ENCODE peak calls at places on chromosomes 16 and 17, in nine cellular contexts. N is fibroblast of lung, C is H1, V is IMR-90, U is H9, R is neural progenitor cell, Q is PC-3, S is astrocyte, G is mammary epithelial cell. E is an unnamed sample.

GRCh38 chr17:28901866-28902818 is 737 bp downstream of the DHRS13 start:
- DNase-seq in N (peak; percentile 35), C (no peak), V (no peak), U (no peak), R (no peak), Q (no peak), S (no peak), G (no peak), E (no peak)

GRCh38 chr16:81595676-81596292 is 151.2 kb downstream of the CMIP start:
- DNase-seq in N (no peak), C (no peak), V (no peak), U (no peak), R (no peak), Q (no peak), S (no peak), G (peak; percentile 53), E (no peak)

GRCh38 chr16:89581861-89582563 is 6.5 kb downstream of the CPNE7 start:
- DNase-seq in N (peak; percentile 93), C (no peak), V (peak; percentile 79), U (no peak), R (no peak), Q (peak; percentile 51), S (peak; percentile 62), G (no peak), E (no peak)

GRCh38 chr16:23832882-23833281 is 2.9 kb upstream of the PRKCB start:
- DNase-seq in N (no peak), C (no peak), V (no peak), U (no peak), R (no peak), Q (no peak), S (no peak), G (no peak), E (no peak)

GRCh38 chr17:16515933-16516332 is 23.9 kb upstream of the LRRC75A start:
- DNase-seq in N (no peak), C (no peak), V (no peak), U (no peak), R (no peak), Q (no peak), S (no peak), G (no peak), E (no peak)

GRCh38 chr17:78323821-78324390 is 36.0 kb downstream of the SOCS3 start:
- DNase-seq in N (no peak), C (no peak), V (no peak), U (no peak), R (no peak), Q (no peak), S (no peak), G (no peak), E (no peak)

GRCh38 chr16:84603115-84603816 is 14.6 kb downstream of the COTL1 start:
- DNase-seq in N (peak; percentile 98), C (no peak), V (peak; percentile 99), U (no peak), R (no peak), Q (peak; percentile 92), S (peak; percentile 97), G (peak; percentile 89), E (peak; percentile 75)

GRCh38 chr17:81651692-81652091 is 4.7 kb downstream of the PDE6G start:
- DNase-seq in N (peak; percentile 87), C (no peak), V (peak; percentile 93), U (peak; percentile 32), R (no peak), Q (peak; percentile 86), S (peak; percentile 75), G (peak; percentile 69), E (no peak)

GRCh38 chr16:30971298-30971697 is 13.7 kb upstream of the HSD3B7 start:
- DNase-seq in N (no peak), C (no peak), V (no peak), U (no peak), R (no peak), Q (no peak), S (no peak), G (no peak), E (no peak)

GRCh38 chr16:88374736-88375135 is 8.0 kb upstream of the ZNF469 start:
- DNase-seq in N (no peak), C (no peak), V (no peak), U (no peak), R (no peak), Q (no peak), S (no peak), G (no peak), E (no peak)

GRCh38 chr16:9055115-9055514 is 36.3 kb upstream of the HAPSTR1 start:
- DNase-seq in N (no peak), C (no peak), V (no peak), U (no peak), R (no peak), Q (no peak), S (no peak), G (no peak), E (no peak)

GRCh38 chr16:31484491-31485171 is 1.7 kb downstream of the SLC5A2 start:
- DNase-seq in N (no peak), C (no peak), V (no peak), U (peak; percentile 77), R (peak; percentile 27), Q (no peak), S (peak; percentile 18), G (peak; percentile 36), E (no peak)

GRCh38 chr17:77604301-77605031 is 354.0 kb upstream of the TNRC6C start:
- DNase-seq in N (no peak), C (no peak), V (no peak), U (peak; percentile 24), R (no peak), Q (no peak), S (no peak), G (no peak), E (no peak)

GRCh38 chr17:69761767-69762321 is 313.2 kb upstream of the KCNJ16 start:
- DNase-seq in N (peak; percentile 93), C (no peak), V (peak; percentile 99), U (no peak), R (no peak), Q (peak; percentile 98), S (peak; percentile 97), G (peak; percentile 87), E (peak; percentile 81)

GRCh38 chr17:51618485-51618884 is 358.1 kb downstream of the UTP18 start:
- DNase-seq in N (no peak), C (no peak), V (no peak), U (no peak), R (no peak), Q (no peak), S (no peak), G (no peak), E (no peak)

GRCh38 chr16:83470406-83470805 is 337.4 kb upstream of the HSBP1 start:
- DNase-seq in N (no peak), C (no peak), V (peak; percentile 45), U (peak; percentile 1), R (no peak), Q (no peak), S (peak; percentile 75), G (no peak), E (no peak)

DNA sequence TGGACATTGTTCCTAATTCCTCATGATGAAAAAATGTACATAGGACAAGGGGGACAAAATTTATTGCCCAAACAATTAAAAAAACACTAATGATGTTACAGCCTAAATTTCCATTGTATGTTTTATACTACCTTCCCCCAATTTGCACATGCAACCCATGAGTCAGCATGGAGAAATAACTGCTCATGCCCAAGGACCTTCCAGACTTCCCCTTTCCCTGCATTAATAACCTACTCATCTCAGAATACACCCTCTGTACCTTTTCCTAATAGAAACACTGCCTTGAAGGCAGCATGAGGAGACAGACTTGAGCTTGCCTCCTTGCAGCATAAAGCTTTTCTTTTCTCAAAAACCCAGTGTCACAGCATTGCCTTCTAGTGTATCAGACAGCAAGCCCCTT is 2402.8 kb downstream of the TP53TG3F start:
- DNase-seq in N (no peak), C (no peak), V (no peak), U (no peak), R (no peak), Q (no peak), S (no peak), G (no peak), E (no peak)
- H3K27ac ChIP-seq in N (no peak overlapping the region), C (no peak overlapping the region), V (no peak overlapping the region), U (no peak overlapping the region), R (no peak overlapping the region), Q (no peak overlapping the region), S (no peak overlapping the region), G (no peak overlapping the region), E (no peak overlapping the region)

DNA sequence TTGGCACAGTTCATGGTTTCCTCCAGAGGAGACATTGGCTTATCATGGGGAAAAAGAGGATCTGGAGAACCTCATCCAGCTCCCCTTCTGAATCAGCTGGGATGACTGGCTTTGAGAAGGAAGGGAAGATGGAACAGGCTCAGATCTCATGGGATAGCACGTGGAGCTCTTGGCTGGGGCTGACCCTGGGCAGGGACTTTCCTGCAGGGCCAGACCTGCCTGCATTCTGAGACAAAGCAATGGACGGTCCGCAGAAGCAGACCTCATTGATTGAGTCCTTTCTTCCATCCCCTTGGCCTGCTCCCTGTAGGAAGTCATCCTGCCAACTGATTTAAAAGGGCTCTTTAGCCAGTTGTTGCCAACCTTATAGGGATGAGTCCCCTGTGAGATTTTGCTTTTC is 26.2 kb downstream of the PLCD3 start:
- DNase-seq in N (no peak), C (no peak), V (no peak), U (no peak), R (no peak), Q (no peak), S (no peak), G (no peak), E (no peak)
- H3K9ac ChIP-seq in N (no peak overlapping the region), C (no peak overlapping the region), V (no peak overlapping the region), U (no peak overlapping the region), R (no peak overlapping the region), Q (no peak overlapping the region), S (no peak overlapping the region), G (no peak overlapping the region), E (no peak overlapping the region)

GRCh38 chr17:39666231-39666600 is 1.1 kb downstream of the TCAP start:
- DNase-seq in N (no peak), C (no peak), V (no peak), U (no peak), R (no peak), Q (no peak), S (no peak), G (no peak), E (no peak)

GRCh38 chr17:39669897-39670735 is 1.9 kb downstream of the PNMT start:
- DNase-seq in N (no peak), C (no peak), V (no peak), U (no peak), R (no peak), Q (no peak), S (no peak), G (no peak), E (no peak)

GRCh38 chr17:39667262-39668140 is 752 bp upstream of the PNMT start:
- DNase-seq in N (no peak), C (no peak), V (no peak), U (no peak), R (peak; percentile 52), Q (no peak), S (no peak), G (no peak), E (no peak)

GRCh38 chr17:39666601-39667261 is 1.5 kb upstream of the PNMT start:
- DNase-seq in N (no peak), C (no peak), V (no peak), U (no peak), R (no peak), Q (no peak), S (no peak), G (no peak), E (no peak)

GRCh38 chr17:39668141-39668924 is at the start of gene PNMT:
- DNase-seq in N (peak; percentile 52), C (no peak), V (peak; percentile 39), U (peak; percentile 81), R (peak; percentile 92), Q (peak; percentile 60), S (peak; percentile 32), G (peak; percentile 19), E (no peak)
- H3K4me2 ChIP-seq in N (peak within 1 kb of the TSS; percentile 64), C (peak within 1 kb of the TSS; percentile 70), V (peak within 1 kb of the TSS; percentile 48), U (peak within 1 kb of the TSS; percentile 65), R (peak within 1 kb of the TSS; percentile 96), Q (peak within 1 kb of the TSS; percentile 82), S (peak within 1 kb of the TSS; percentile 81), G (peak within 1 kb of the TSS; percentile 83), E (peak within 1 kb of the TSS; percentile 44)

GRCh38 chr16:17213025-17213424 is 257.7 kb downstream of the XYLT1 start:
- DNase-seq in N (no peak), C (no peak), V (no peak), U (no peak), R (no peak), Q (no peak), S (no peak), G (no peak), E (no peak)
- H3K27ac ChIP-seq in N (no peak overlapping the region), C (no peak overlapping the region), V (no peak overlapping the region), U (no peak overlapping the region), R (no peak overlapping the region), Q (no peak overlapping the region), S (no peak overlapping the region), G (no peak overlapping the region), E (no peak overlapping the region)